ENCODE peak calls at places on chromosomes 3 and 15, in four cellular contexts. J is HCT116, V is K562, N is HepG2. Z is an unnamed sample.

GRCh38 chr3:119177321-119177720 is 3.9 kb downstream of the UPK1B start:
- DNase-seq in J (no peak), V (no peak), N (no peak), Z (no peak)

GRCh38 chr3:8603115-8603710 is 41.4 kb downstream of the SSUH2 start:
- DNase-seq in J (no peak), V (no peak), N (no peak), Z (no peak)

GRCh38 chr3:127822166-127822835 is at the start of gene MGLL:
- DNase-seq in J (no peak), V (no peak), N (no peak), Z (no peak)

GRCh38 chr3:18409266-18409665 is 15.9 kb downstream of the SATB1 start:
- DNase-seq in J (no peak), V (no peak), N (no peak), Z (no peak)

GRCh38 chr3:27326211-27326948 is 42.8 kb downstream of the NEK10 start:
- DNase-seq in J (no peak), V (no peak), N (no peak), Z (peak; percentile 10)

GRCh38 chr3:84165278-84165677 is 793.5 kb upstream of the CADM2 start:
- DNase-seq in J (no peak), V (no peak), N (no peak), Z (no peak)

GRCh38 chr3:147702499-147702898 is 293.3 kb downstream of the ZIC1 start:
- DNase-seq in J (no peak), V (no peak), N (no peak), Z (no peak)

GRCh38 chr3:52679139-52679538 is 6.6 kb downstream of the PBRM1 start:
- DNase-seq in J (no peak), V (no peak), N (no peak), Z (no peak)

GRCh38 chr15:36026627-36027026 is 480.7 kb upstream of the DPH6 start:
- DNase-seq in J (no peak), V (no peak), N (no peak), Z (no peak)

GRCh38 chr3:148158210-148158609 is 539.5 kb upstream of the AGTR1 start:
- DNase-seq in J (no peak), V (no peak), N (no peak), Z (no peak)

GRCh38 chr3:79339846-79340245 is 428.0 kb downstream of the ROBO1 start:
- DNase-seq in J (no peak), V (no peak), N (no peak), Z (no peak)

GRCh38 chr3:34175636-34176186 is 377.3 kb downstream of the PDCD6IP start:
- DNase-seq in J (no peak), V (no peak), N (no peak), Z (no peak)

GRCh38 chr15:42289166-42289565 is 15.9 kb upstream of the TMEM87A start:
- DNase-seq in J (no peak), V (no peak), N (no peak), Z (no peak)

GRCh38 chr3:191330309-191330712 is at the start of gene UTS2B:
- DNase-seq in J (peak; percentile 39), V (peak; percentile 37), N (peak; percentile 16), Z (peak; percentile 52)

GRCh38 chr3:87856126-87856525 is 202.7 kb downstream of the CGGBP1 start:
- DNase-seq in J (no peak), V (no peak), N (no peak), Z (no peak)

GRCh38 chr3:128294999-128295468 is 141.8 kb downstream of the EEFSEC start:
- DNase-seq in J (no peak), V (no peak), N (no peak), Z (no peak)

GRCh38 chr3:50322386-50323091 is at the start of gene HYAL2:
- DNase-seq in J (no peak), V (no peak), N (no peak), Z (no peak)

GRCh38 chr15:88376574-88377174 is 90.5 kb downstream of the MRPL46 start:
- DNase-seq in J (no peak), V (no peak), N (no peak), Z (no peak)

GRCh38 chr3:134077649-134078081 is 47.9 kb upstream of the SLCO2A1 start:
- DNase-seq in J (no peak), V (no peak), N (no peak), Z (no peak)

GRCh38 chr15:83206971-83207621 is 527 bp downstream of the HDGFL3 start:
- DNase-seq in J (no peak), V (peak; percentile 50), N (no peak), Z (no peak)

GRCh38 chr15:34721802-34722795 is 32.7 kb downstream of the GJD2 start:
- DNase-seq in J (peak; percentile 7), V (no peak), N (peak; percentile 20), Z (no peak)

GRCh38 chr3:68256635-68257034 is 602.2 kb upstream of the SUCLG2 start:
- DNase-seq in J (no peak), V (no peak), N (no peak), Z (no peak)

GRCh38 chr3:89332311-89333159 is 225.1 kb downstream of the EPHA3 start:
- DNase-seq in J (no peak), V (no peak), N (no peak), Z (no peak)

GRCh38 chr15:101201411-101202174 is 50.3 kb downstream of the CHSY1 start:
- DNase-seq in J (peak; percentile 19), V (peak; percentile 44), N (no peak), Z (peak; percentile 72)

GRCh38 chr3:71268462-71268999 is 315.0 kb downstream of the FOXP1 start:
- DNase-seq in J (no peak), V (no peak), N (no peak), Z (no peak)

GRCh38 chr3:172106989-172107388 is 67.6 kb downstream of the FNDC3B start:
- DNase-seq in J (no peak), V (peak; percentile 84), N (no peak), Z (no peak)

DNA sequence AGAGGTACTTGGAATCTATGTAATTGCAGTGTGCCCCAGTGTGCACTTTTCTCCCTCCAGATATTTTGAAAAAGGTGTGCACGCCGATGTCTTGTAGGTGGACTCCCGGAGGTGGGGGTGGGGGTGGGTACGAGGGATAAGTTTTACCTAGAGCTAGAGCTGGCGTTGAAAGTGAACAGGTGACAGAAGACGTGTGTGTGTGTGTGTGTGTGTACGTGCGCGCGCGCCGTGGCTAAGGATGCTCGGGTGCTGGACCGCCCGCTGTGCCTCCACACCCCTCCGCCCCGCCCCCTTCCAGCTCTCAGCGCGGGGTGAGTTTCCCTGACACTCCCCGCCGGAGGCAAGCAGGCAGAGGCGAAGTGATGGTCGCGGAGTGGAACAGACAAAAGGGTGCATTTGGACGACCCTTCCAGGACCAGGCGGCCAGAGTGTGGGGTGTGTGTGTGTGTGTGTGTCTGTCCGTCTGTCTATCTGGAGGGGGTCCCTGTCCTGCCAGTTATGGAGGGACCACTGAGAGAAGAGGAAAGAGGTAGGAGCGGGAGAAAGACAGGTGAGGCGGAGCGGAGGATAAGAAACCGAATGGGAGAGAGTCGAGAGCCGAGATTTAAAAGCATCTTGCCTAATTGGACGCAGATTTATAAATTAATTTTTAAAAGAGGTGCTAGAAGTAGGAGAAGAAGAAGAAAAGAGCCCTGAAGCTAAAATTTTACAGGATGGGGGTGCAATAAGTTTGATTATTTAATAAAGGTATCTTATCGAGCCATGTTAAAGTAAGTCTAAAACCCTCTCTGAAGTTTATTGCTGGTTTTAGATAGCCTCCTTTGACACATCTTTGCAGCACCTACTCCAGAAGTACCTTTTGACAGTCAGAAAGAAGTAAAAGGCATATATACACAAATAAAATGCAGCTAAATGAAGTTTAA is 335.8 kb upstream of the THRB start:
- DNase-seq in J (no peak), V (no peak), N (no peak), Z (no peak)
- TF ChIP-seq TCF7L2 in J (no peak), V (no peak), N (no peak), Z (no peak)

GRCh38 chr3:53704363-53704725 is 141.9 kb downstream of the CHDH start:
- DNase-seq in J (no peak), V (no peak), N (no peak), Z (no peak)

GRCh38 chr3:53705774-53706173 is 140.4 kb downstream of the CHDH start:
- DNase-seq in J (no peak), V (no peak), N (no peak), Z (no peak)

GRCh38 chr3:53702776-53703175 is 143.4 kb downstream of the CHDH start:
- DNase-seq in J (no peak), V (no peak), N (no peak), Z (no peak)

GRCh38 chr3:53705024-53705750 is 141.0 kb downstream of the CHDH start:
- DNase-seq in J (no peak), V (no peak), N (no peak), Z (no peak)

GRCh38 chr3:53703630-53704362 is 142.4 kb downstream of the CHDH start:
- DNase-seq in J (no peak), V (no peak), N (no peak), Z (no peak)
- TF ChIP-seq TCF7L2 in J (no peak), V (no peak), N (no peak), Z (no peak)

GRCh38 chr3:64445318-64446300 is 220.3 kb upstream of the PRICKLE2 start:
- DNase-seq in J (no peak), V (no peak), N (no peak), Z (no peak)
- TF ChIP-seq TCF7L2 in J (no peak), V (no peak), N (no peak), Z (no peak)

GRCh38 chr3:57158813-57159678 is 6.1 kb downstream of the IL17RD start:
- DNase-seq in J (peak; percentile 51), V (no peak), N (no peak), Z (no peak)
- TF ChIP-seq TCF7L2 in J (peak; percentile 84), V (no peak), N (no peak), Z (no peak)

DNA sequence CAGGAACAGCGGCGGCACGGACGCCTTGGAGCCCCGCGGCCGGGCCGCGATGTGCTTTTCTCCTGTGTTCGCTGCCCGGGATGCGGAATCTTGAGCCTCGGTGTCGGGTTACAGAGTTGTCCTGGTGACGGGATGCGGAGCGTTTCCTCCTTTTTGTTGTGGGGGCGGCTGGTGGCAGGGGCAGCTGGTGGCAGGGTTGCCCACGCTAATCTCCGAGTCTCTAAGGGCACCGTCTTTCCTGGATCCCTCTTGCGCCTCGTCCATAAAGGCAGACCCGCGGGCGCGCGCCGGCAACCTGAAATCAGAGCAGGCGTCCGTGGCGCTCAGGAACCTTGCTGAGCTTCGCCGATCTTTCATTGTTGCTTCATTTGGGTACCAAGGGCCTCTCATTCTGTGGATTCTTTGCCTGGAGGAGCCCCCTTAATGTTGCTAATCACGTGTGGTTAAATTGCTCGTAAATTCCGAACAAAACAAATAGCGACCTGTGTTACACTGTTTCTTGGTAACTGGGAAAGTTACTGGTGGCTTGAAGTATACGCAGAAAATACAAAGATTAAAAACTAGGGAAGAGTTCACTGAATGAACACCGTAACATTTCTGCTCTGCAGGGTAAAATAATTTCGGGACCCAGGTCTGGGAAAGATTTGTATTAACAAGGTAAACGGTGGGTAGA is 844 bp upstream of the PFN2 start:
- DNase-seq in J (peak; percentile 49), V (peak; percentile 12), N (peak; percentile 15), Z (no peak)
- TF ChIP-seq TCF7L2 in J (peak; percentile 62), V (no peak), N (no peak), Z (peak; percentile 12)

GRCh38 chr3:195197764-195198423 is 73.1 kb downstream of the XXYLT1 start:
- DNase-seq in J (peak; percentile 19), V (peak; percentile 23), N (no peak), Z (no peak)
- TF ChIP-seq TCF7L2 in J (no peak), V (no peak), N (no peak), Z (no peak)

GRCh38 chr15:95799286-95800187 is 531.0 kb upstream of the NR2F2 start:
- DNase-seq in J (no peak), V (no peak), N (peak; percentile 8), Z (peak; percentile 38)
- TF ChIP-seq TCF7L2 in J (no peak), V (no peak), N (no peak), Z (no peak)